ENCODE peak calls at places on chromosomes 4 and X, in eight cellular contexts. O is fibroblast of lung; C is stomach; R is tibial artery; N is Peyer's patch; D is neural progenitor cell; X is CD8-positive, alpha-beta T cell; H is ovary. E is an unnamed sample. For H3K4me1 and H3K36me3, the result is how much of the 10 kb centered on the place peaks cover.

GRCh38 chr4:78799551-78800495 is 23.7 kb downstream of the BMP2K start:
- DNase-seq in X (no peak), D (no peak), N (no peak), O (peak), C (no peak), H (no peak), R (no peak), E (no peak)

GRCh38 chr4:7337196-7338058 is 97.3 kb downstream of the PSAPL1 start:
- DNase-seq in X (no peak), D (no peak), H (no peak), R (no peak), C (no peak), N (no peak), O (no peak), E (no peak)

GRCh38 chr4:20430555-20430954 is 178.8 kb downstream of the SLIT2 start:
- DNase-seq in D (no peak), C (no peak), N (no peak), O (peak), X (no peak), R (no peak), H (no peak), E (no peak)

GRCh38 chrX:1385251-1385794 is 6.6 kb downstream of the SLC25A6 start:
- DNase-seq in R (peak), X (peak), C (no peak), N (peak), O (no peak), H (peak), D (no peak), E (no peak)

GRCh38 chr4:109547394-109547793 is 12.7 kb upstream of the MCUB start:
- DNase-seq in N (no peak), O (no peak), H (no peak), C (no peak), R (no peak), D (peak), X (no peak), E (no peak)

GRCh38 chrX:72568406-72569092 is 4.1 kb downstream of the HDAC8 start:
- DNase-seq in N (no peak), X (no peak), D (no peak), H (no peak), O (peak), R (no peak), C (no peak), E (no peak)

GRCh38 chrX:17170973-17171372 is 204.0 kb upstream of the NHS start:
- DNase-seq in C (no peak), D (no peak), N (no peak), O (no peak), H (peak), X (no peak), R (no peak), E (no peak)

GRCh38 chr4:82905205-82905604 is 4.7 kb downstream of the THAP9 start:
- DNase-seq in O (peak), R (no peak), H (no peak), N (no peak), D (no peak), X (no peak), C (no peak), E (no peak)

GRCh38 chrX:9665113-9665512 is 100.5 kb downstream of the GPR143 start:
- DNase-seq in O (no peak), H (no peak), X (no peak), C (no peak), N (no peak), D (no peak), R (no peak), E (no peak)

GRCh38 chr4:80362578-80363181 is 27.1 kb downstream of the CFAP299 start:
- DNase-seq in D (peak), H (peak), X (peak), C (no peak), N (no peak), O (peak), R (no peak), E (peak)

GRCh38 chr4:80186666-80187065 is 10.6 kb upstream of the PRDM8 start:
- DNase-seq in R (no peak), H (no peak), D (peak), N (no peak), X (no peak), C (no peak), O (no peak), E (no peak)

GRCh38 chr4:15695240-15695699 is 7.6 kb upstream of the BST1 start:
- DNase-seq in D (peak), N (no peak), H (no peak), C (no peak), O (peak), R (no peak), X (no peak), E (no peak)

GRCh38 chr4:105966046-105966445 is 70.8 kb downstream of the NPNT start:
- DNase-seq in H (no peak), O (peak), R (no peak), C (no peak), D (no peak), X (no peak), N (no peak), E (no peak)

DNA sequence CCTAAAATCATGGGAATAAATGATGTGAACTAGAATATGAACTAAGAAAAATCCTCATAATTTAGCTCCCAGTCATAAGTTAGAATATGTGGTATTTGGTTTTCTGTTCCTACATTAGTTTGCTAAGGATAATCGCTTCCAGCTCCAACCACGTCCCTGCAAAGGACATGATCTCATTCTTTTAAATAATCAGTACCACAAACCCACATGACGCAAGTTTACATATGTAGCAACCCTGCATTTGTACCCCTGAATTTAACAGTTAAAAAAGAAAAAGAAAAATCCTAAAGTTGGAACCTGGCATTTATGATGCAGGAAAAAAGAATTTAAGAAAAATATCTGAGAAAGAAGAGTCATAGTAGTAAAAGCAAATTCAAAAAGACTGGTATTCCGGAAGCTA is 13.3 kb downstream of the UBA6 start:
- DNase-seq in H (no peak), D (no peak), N (no peak), O (peak), R (no peak), X (no peak), C (no peak), E (no peak)
- H3K27ac ChIP-seq in H (no peak), D (no peak), N (no peak), O (peak), R (no peak), X (no peak), C (no peak), E (no peak)

GRCh38 chr4:184892999-184893398 is 67.2 kb upstream of the ACSL1 start:
- DNase-seq in N (no peak), O (no peak), D (no peak), C (no peak), H (no peak), R (no peak), X (no peak), E (no peak)

GRCh38 chr4:184895012-184895795 is 69.4 kb upstream of the ACSL1 start:
- DNase-seq in O (no peak), R (no peak), D (no peak), H (no peak), C (no peak), N (no peak), X (no peak), E (no peak)

GRCh38 chr4:184896868-184897715 is 71.3 kb upstream of the ACSL1 start:
- DNase-seq in N (no peak), O (no peak), C (no peak), H (no peak), D (no peak), R (no peak), X (no peak), E (no peak)

GRCh38 chr4:184891765-184892164 is 66.0 kb upstream of the ACSL1 start:
- DNase-seq in X (no peak), R (no peak), H (no peak), C (no peak), D (no peak), O (no peak), N (no peak), E (no peak)

GRCh38 chr4:184893836-184894571 is 68.2 kb upstream of the ACSL1 start:
- DNase-seq in O (no peak), C (no peak), N (no peak), R (no peak), D (no peak), H (no peak), X (no peak), E (no peak)
- H3K4me1 ChIP-seq in O (under half), C (under half), N (under half), R (under half), D (under half), H (under half), X (under half), E (under half)

GRCh38 chrX:155896512-155896911 is 15.4 kb downstream of the VAMP7 start:
- DNase-seq in N (no peak), D (no peak), X (no peak), C (no peak), O (no peak), H (no peak), R (no peak), E (no peak)
- H3K36me3 ChIP-seq in N (under half), D (under half), X (under half), C (half or more), O (under half), H (under half), R (under half), E (under half)

GRCh38 chrX:298993-299392 is 17.8 kb downstream of the PLCXD1 start:
- DNase-seq in H (no peak), C (no peak), X (no peak), N (no peak), O (no peak), D (no peak), R (no peak), E (no peak)
- H3K27ac ChIP-seq in H (no peak), C (no peak), X (no peak), N (no peak), O (no peak), D (no peak), R (no peak), E (no peak)

GRCh38 chr4:13703096-13703495 is 75.6 kb upstream of the BOD1L1 start:
- DNase-seq in R (no peak), N (no peak), O (no peak), H (no peak), X (no peak), D (no peak), C (no peak), E (no peak)
- H3K4me1 ChIP-seq in R (under half), N (under half), O (under half), H (under half), X (under half), D (under half), C (under half), E (under half)

GRCh38 chrX:148661035-148661434 is 160.6 kb downstream of the AFF2 start:
- DNase-seq in R (no peak), O (peak), X (no peak), H (no peak), D (no peak), N (no peak), C (no peak), E (no peak)
- H3K36me3 ChIP-seq in R (under half), O (under half), X (under half), H (under half), D (under half), N (under half), C (under half), E (under half)

GRCh38 chr4:22492987-22493386 is 22.9 kb downstream of the ADGRA3 start:
- DNase-seq in X (no peak), N (no peak), D (no peak), R (no peak), C (no peak), O (no peak), H (no peak), E (no peak)

GRCh38 chr4:22498866-22499265 is 17.0 kb downstream of the ADGRA3 start:
- DNase-seq in O (no peak), C (no peak), H (no peak), X (no peak), D (peak), R (no peak), N (no peak), E (no peak)

GRCh38 chr4:22500128-22500611 is 15.7 kb downstream of the ADGRA3 start:
- DNase-seq in N (no peak), R (no peak), D (no peak), X (no peak), O (no peak), H (no peak), C (peak), E (no peak)

GRCh38 chr4:22493523-22493922 is 22.3 kb downstream of the ADGRA3 start:
- DNase-seq in O (no peak), X (no peak), N (no peak), D (no peak), H (no peak), R (no peak), C (no peak), E (no peak)

DNA sequence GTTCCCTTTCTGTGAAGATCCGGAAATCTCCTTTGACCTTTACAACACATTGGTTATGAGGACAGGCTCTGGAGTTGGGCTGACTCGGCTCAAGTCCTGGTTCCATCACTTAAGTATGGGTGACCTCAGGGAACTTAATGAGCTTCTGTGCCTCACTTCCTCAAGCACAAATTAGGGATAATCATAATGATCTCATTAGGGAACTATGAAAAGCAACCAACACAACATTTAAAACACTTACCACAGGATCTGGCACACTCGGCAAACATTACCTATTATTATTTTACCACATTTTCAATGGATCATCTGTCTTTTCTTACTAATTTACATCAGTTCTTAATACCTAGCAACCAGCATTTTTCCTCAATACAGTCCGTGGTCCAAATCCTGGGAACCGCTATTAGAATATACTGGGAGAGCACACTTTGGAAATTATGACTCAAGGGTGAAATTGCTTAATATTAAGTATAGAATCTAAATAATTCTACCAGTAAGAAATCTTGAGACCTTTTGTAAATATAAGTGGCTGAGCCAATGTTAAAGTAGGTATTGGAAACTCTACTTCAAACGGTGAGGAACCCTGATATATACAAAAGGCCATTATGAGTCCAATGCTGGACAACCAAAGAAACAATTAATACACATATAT is 19.6 kb downstream of the ADGRA3 start:
- DNase-seq in C (no peak), X (no peak), N (no peak), H (no peak), D (no peak), R (no peak), O (peak), E (no peak)
- H3K27ac ChIP-seq in C (no peak), X (no peak), N (no peak), H (no peak), D (no peak), R (no peak), O (no peak), E (no peak)

DNA sequence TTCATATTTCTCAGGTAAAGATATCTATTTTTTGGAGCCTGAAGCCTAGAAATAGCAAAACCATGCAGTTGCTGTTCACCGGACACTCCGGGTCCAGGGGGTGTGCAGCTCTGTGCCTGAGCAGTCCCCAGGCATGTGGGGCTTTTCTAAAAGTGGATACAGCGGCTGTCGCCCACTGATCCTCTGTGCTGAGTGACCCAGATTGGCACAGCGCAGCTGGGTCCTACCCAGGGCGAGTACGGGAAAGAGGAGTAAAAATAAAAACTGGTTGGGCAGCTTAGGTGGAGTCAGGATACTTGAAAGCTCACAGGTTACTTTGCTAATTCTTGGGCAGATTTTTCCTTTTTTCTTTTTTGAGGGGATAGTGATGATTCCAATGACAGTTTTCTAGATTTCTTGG is 118.8 kb downstream of the UCHL1 start:
- DNase-seq in O (no peak), N (no peak), C (peak), R (no peak), D (no peak), X (no peak), H (no peak), E (no peak)
- H3K4me1 ChIP-seq in O (under half), N (under half), C (under half), R (under half), D (under half), X (under half), H (under half), E (under half)

GRCh38 chrX:41176263-41176662 is 91.0 kb downstream of the USP9X start:
- DNase-seq in C (no peak), X (no peak), R (no peak), N (no peak), H (no peak), O (no peak), D (no peak), E (no peak)
- H3K36me3 ChIP-seq in C (under half), X (under half), R (under half), N (under half), H (under half), O (under half), D (under half), E (under half)